ENCODE peak calls at places on chromosomes 7 and 10, in four cellular contexts. P is stimulated activated CD8-positive, alpha-beta memory T cell treated with anti-CD3 and anti-CD28 coated beads, Interleukin-2, amount 100 ng/mL, for 1 hour; M is fibroblast of lung; C is activated CD4-positive, CD25-positive, alpha-beta regulatory T cell. T is an unnamed sample.

GRCh38 chr10:70715853-70716795 is 43.8 kb downstream of the ADAMTS14 start:
- DNase-seq in P (no peak), M (peak), C (no peak), T (no peak)

GRCh38 chr10:101816913-101817541 is 1.2 kb downstream of the OGA start:
- DNase-seq in P (no peak), M (no peak), C (no peak), T (no peak)

GRCh38 chr7:80785961-80786360 is 132.9 kb downstream of the SEMA3C start:
- DNase-seq in P (no peak), M (peak), C (no peak), T (no peak)

GRCh38 chr7:11557627-11558026 is 274.4 kb downstream of the THSD7A start:
- DNase-seq in P (no peak), M (peak), C (no peak), T (no peak)

GRCh38 chr7:82677064-82677463 is 233.5 kb upstream of the CACNA2D1 start:
- DNase-seq in P (no peak), M (no peak), C (no peak), T (no peak)

GRCh38 chr10:95447733-95448132 is 113.4 kb downstream of the SORBS1 start:
- DNase-seq in P (no peak), M (peak), C (no peak), T (no peak)

GRCh38 chr7:12475362-12476063 is 71.8 kb upstream of the VWDE start:
- DNase-seq in P (no peak), M (peak), C (no peak), T (no peak)

GRCh38 chr10:79149662-79150443 is 81.1 kb downstream of the ZMIZ1 start:
- DNase-seq in P (peak), M (peak), C (peak), T (peak)

GRCh38 chr10:92126100-92126650 is 164.7 kb downstream of the CPEB3 start:
- DNase-seq in P (no peak), M (peak), C (no peak), T (no peak)

GRCh38 chr10:31605846-31606543 is 287.0 kb downstream of the ZEB1 start:
- DNase-seq in P (no peak), M (no peak), C (no peak), T (no peak)

GRCh38 chr10:48464121-48464870 is 140.6 kb downstream of the ARHGAP22 start:
- DNase-seq in P (no peak), M (no peak), C (no peak), T (no peak)

GRCh38 chr7:465710-466400 is 53.8 kb downstream of the PDGFA start:
- DNase-seq in P (no peak), M (no peak), C (no peak), T (no peak)

GRCh38 chr10:68406111-68406814 is 814 bp downstream of the RUFY2 start:
- DNase-seq in P (no peak), M (peak), C (no peak), T (peak)

GRCh38 chr10:124911124-124912051 is 30.5 kb upstream of the ZRANB1 start:
- DNase-seq in P (no peak), M (peak), C (no peak), T (no peak)

GRCh38 chr10:91601212-91601611 is 31.7 kb downstream of the PPP1R3C start:
- DNase-seq in P (no peak), M (no peak), C (no peak), T (no peak)

GRCh38 chr10:96406091-96406490 is 47.3 kb upstream of the OPALIN start:
- DNase-seq in P (no peak), M (no peak), C (no peak), T (no peak)

GRCh38 chr7:137953043-137953691 is 48.7 kb downstream of the CREB3L2 start:
- DNase-seq in P (no peak), M (peak), C (no peak), T (no peak)

GRCh38 chr10:129005080-129005479 is 462.0 kb upstream of the MGMT start:
- DNase-seq in P (no peak), M (no peak), C (no peak), T (no peak)

GRCh38 chr7:27157717-27158431 is 1.4 kb upstream of the HOXA7 start:
- DNase-seq in P (no peak), M (no peak), C (no peak), T (no peak)

GRCh38 chr7:90563286-90563685 is 32.8 kb upstream of the CDK14 start:
- DNase-seq in P (no peak), M (no peak), C (no peak), T (no peak)

GRCh38 chr7:17580141-17580540 is 281.7 kb downstream of the AHR start:
- DNase-seq in P (no peak), M (peak), C (no peak), T (no peak)

GRCh38 chr7:22269963-22270362 is 87.0 kb downstream of the RAPGEF5 start:
- DNase-seq in P (no peak), M (no peak), C (no peak), T (no peak)

GRCh38 chr10:59284111-59284975 is 78.0 kb downstream of the FAM13C start:
- DNase-seq in P (no peak), M (peak), C (no peak), T (no peak)

GRCh38 chr7:155536451-155536850 is 9.9 kb downstream of the CNPY1 start:
- DNase-seq in P (no peak), M (no peak), C (no peak), T (no peak)

GRCh38 chr10:6753644-6754043 is 173.6 kb upstream of the PRKCQ start:
- DNase-seq in P (no peak), M (no peak), C (no peak), T (no peak)

GRCh38 chr10:88881335-88881734 is 1.3 kb downstream of the STAMBPL1 start:
- DNase-seq in P (no peak), M (no peak), C (no peak), T (no peak)

GRCh38 chr10:17644485-17644964 is 574 bp downstream of the STAM start:
- DNase-seq in P (no peak), M (no peak), C (no peak), T (no peak)

GRCh38 chr7:25192043-25192442 is 36.2 kb downstream of the NPVF start:
- DNase-seq in P (no peak), M (no peak), C (no peak), T (no peak)